ENCODE peak calls at places on chromosomes 1 and 21, in seven cellular contexts. One of them, this sample, is unnamed.
A peak's percentile ranks its signal among the peaks of the same experiment; 100 is the strongest.

GRCh38 chr1:168613689-168614655 is 37.6 kb downstream of the XCL1 start:
- DNase-seq in A549: no peak
- DNase-seq in SK-N-SH: peak; percentile 55
- DNase-seq in IMR-90: no peak
- DNase-seq in H1: no peak
- DNase-seq in GM12878: no peak
- DNase-seq in HepG2: no peak
- DNase-seq in this sample: peak; percentile 20

GRCh38 chr1:39266792-39267191 is 62.3 kb downstream of the MACF1 start:
- DNase-seq in A549: no peak
- DNase-seq in SK-N-SH: no peak
- DNase-seq in IMR-90: no peak
- DNase-seq in H1: no peak
- DNase-seq in GM12878: no peak
- DNase-seq in HepG2: no peak
- DNase-seq in this sample: no peak

GRCh38 chr1:44131411-44131810 is 10.0 kb downstream of the KLF18 start:
- DNase-seq in A549: no peak
- DNase-seq in SK-N-SH: no peak
- DNase-seq in IMR-90: no peak
- DNase-seq in H1: no peak
- DNase-seq in GM12878: no peak
- DNase-seq in HepG2: no peak
- DNase-seq in this sample: no peak

GRCh38 chr1:17790383-17791054 is 35.4 kb downstream of the ACTL8 start:
- DNase-seq in A549: no peak
- DNase-seq in SK-N-SH: no peak
- DNase-seq in IMR-90: no peak
- DNase-seq in H1: no peak
- DNase-seq in GM12878: no peak
- DNase-seq in HepG2: no peak
- DNase-seq in this sample: no peak

GRCh38 chr1:67687649-67688048 is 2.6 kb downstream of the GADD45A start:
- DNase-seq in A549: no peak
- DNase-seq in SK-N-SH: no peak
- DNase-seq in IMR-90: peak; percentile 83
- DNase-seq in H1: no peak
- DNase-seq in GM12878: no peak
- DNase-seq in HepG2: peak; percentile 37
- DNase-seq in this sample: no peak

GRCh38 chr1:164576311-164577271 is 17.6 kb downstream of the PBX1 start:
- DNase-seq in A549: no peak
- DNase-seq in SK-N-SH: no peak
- DNase-seq in IMR-90: peak; percentile 88
- DNase-seq in H1: peak; percentile 68
- DNase-seq in GM12878: no peak
- DNase-seq in HepG2: no peak
- DNase-seq in this sample: no peak

GRCh38 chr1:5009376-5010065 is 355.1 kb downstream of the AJAP1 start:
- DNase-seq in A549: no peak
- DNase-seq in SK-N-SH: no peak
- DNase-seq in IMR-90: no peak
- DNase-seq in H1: no peak
- DNase-seq in GM12878: no peak
- DNase-seq in HepG2: no peak
- DNase-seq in this sample: no peak

GRCh38 chr21:45371092-45371491 is 33.9 kb upstream of the COL18A1 start:
- DNase-seq in A549: no peak
- DNase-seq in SK-N-SH: no peak
- DNase-seq in IMR-90: no peak
- DNase-seq in H1: no peak
- DNase-seq in GM12878: no peak
- DNase-seq in HepG2: no peak
- DNase-seq in this sample: no peak

GRCh38 chr1:84689514-84690396 is 506 bp downstream of the SSX2IP start:
- DNase-seq in A549: peak; percentile 39
- DNase-seq in SK-N-SH: no peak
- DNase-seq in IMR-90: peak; percentile 36
- DNase-seq in H1: peak; percentile 65
- DNase-seq in GM12878: no peak
- DNase-seq in HepG2: peak; percentile 35
- DNase-seq in this sample: peak; percentile 79

GRCh38 chr1:108708726-108709660 is 3.7 kb upstream of the FNDC7 start:
- DNase-seq in A549: peak; percentile 44
- DNase-seq in SK-N-SH: no peak
- DNase-seq in IMR-90: no peak
- DNase-seq in H1: peak; percentile 74
- DNase-seq in GM12878: no peak
- DNase-seq in HepG2: no peak
- DNase-seq in this sample: peak; percentile 80

GRCh38 chr1:56073614-56074356 is 505.6 kb downstream of the PLPP3 start:
- DNase-seq in A549: no peak
- DNase-seq in SK-N-SH: no peak
- DNase-seq in IMR-90: peak; percentile 88
- DNase-seq in H1: no peak
- DNase-seq in GM12878: no peak
- DNase-seq in HepG2: no peak
- DNase-seq in this sample: no peak

GRCh38 chr1:40919475-40920011 is 57.4 kb upstream of the CITED4 start:
- DNase-seq in A549: no peak
- DNase-seq in SK-N-SH: no peak
- DNase-seq in IMR-90: no peak
- DNase-seq in H1: no peak
- DNase-seq in GM12878: no peak
- DNase-seq in HepG2: peak; percentile 97
- DNase-seq in this sample: no peak

GRCh38 chr1:190475394-190476250 is 2.0 kb downstream of the BRINP3 start:
- DNase-seq in A549: no peak
- DNase-seq in SK-N-SH: no peak
- DNase-seq in IMR-90: peak; percentile 11
- DNase-seq in H1: no peak
- DNase-seq in GM12878: no peak
- DNase-seq in HepG2: no peak
- DNase-seq in this sample: no peak

GRCh38 chr1:190477687-190478192 is at the start of gene BRINP3:
- DNase-seq in A549: no peak
- DNase-seq in SK-N-SH: peak; percentile 4
- DNase-seq in IMR-90: peak; percentile 21
- DNase-seq in H1: no peak
- DNase-seq in GM12878: no peak
- DNase-seq in HepG2: no peak
- DNase-seq in this sample: no peak

GRCh38 chr1:190479028-190479427 is 1.4 kb upstream of the BRINP3 start:
- DNase-seq in A549: no peak
- DNase-seq in SK-N-SH: no peak
- DNase-seq in IMR-90: peak; percentile 5
- DNase-seq in H1: no peak
- DNase-seq in GM12878: no peak
- DNase-seq in HepG2: no peak
- DNase-seq in this sample: no peak

GRCh38 chr1:190479537-190479936 is 1.9 kb upstream of the BRINP3 start:
- DNase-seq in A549: no peak
- DNase-seq in SK-N-SH: no peak
- DNase-seq in IMR-90: no peak
- DNase-seq in H1: no peak
- DNase-seq in GM12878: no peak
- DNase-seq in HepG2: no peak
- DNase-seq in this sample: no peak

DNA sequence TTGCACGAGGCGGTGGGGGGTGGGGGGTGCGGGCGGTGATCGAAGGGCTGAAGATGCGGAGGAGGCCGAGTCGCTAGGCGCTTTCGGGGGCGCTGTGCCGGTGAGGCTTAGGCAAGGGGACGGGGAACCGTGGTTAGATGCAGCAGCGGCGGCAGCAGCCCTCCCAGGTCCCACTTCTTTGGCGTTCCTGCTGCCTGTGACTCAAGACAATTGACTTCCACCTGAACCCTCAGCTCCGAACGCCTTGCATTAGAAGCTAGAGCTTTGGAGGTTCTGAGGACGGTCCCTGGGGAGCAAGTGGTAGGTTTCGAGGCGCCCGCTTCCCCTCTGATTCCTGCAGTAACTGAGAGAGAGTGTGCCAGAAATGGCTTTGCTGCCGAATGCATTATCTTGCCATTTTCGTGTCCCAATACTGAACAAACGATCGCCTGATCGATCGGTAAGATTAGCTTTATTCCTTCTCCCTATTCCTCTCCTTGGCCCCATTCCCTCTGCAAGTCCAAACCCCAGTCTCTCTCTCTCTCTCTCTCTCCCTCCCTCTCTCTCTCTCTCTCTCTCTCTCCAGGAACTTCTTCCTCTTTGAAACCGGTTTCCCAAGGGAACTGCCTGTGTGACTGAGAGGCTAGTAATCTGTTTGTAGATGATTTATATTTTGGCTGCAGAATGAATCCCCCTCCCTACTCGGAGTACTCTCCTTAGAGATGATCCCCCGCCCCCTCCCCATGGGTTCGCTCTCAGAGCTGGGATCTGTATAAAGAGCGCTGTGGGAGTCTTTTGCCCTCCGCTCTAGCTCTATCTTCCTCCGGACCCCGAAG is 736 bp upstream of the BRINP3 start:
- DNase-seq in A549: peak; percentile 24
- DNase-seq in SK-N-SH: peak; percentile 43
- DNase-seq in IMR-90: peak; percentile 37
- DNase-seq in H1: peak; percentile 65
- DNase-seq in GM12878: no peak
- DNase-seq in HepG2: no peak
- DNase-seq in this sample: no peak
- TF ChIP-seq RFX5 in A549: no peak
- TF ChIP-seq RFX5 in SK-N-SH: no peak
- TF ChIP-seq RFX5 in IMR-90: no peak
- TF ChIP-seq RFX5 in H1: no peak
- TF ChIP-seq RFX5 in GM12878: no peak
- TF ChIP-seq RFX5 in HepG2: no peak
- TF ChIP-seq RFX5 in this sample: no peak

GRCh38 chr1:224377676-224378006 is 21.0 kb downstream of the CNIH4 start:
- DNase-seq in A549: no peak
- DNase-seq in SK-N-SH: no peak
- DNase-seq in IMR-90: peak; percentile 84
- DNase-seq in H1: no peak
- DNase-seq in GM12878: peak; percentile 62
- DNase-seq in HepG2: peak; percentile 3
- DNase-seq in this sample: no peak
- TF ChIP-seq RFX5 in A549: no peak
- TF ChIP-seq RFX5 in SK-N-SH: no peak
- TF ChIP-seq RFX5 in IMR-90: no peak
- TF ChIP-seq RFX5 in H1: no peak
- TF ChIP-seq RFX5 in GM12878: no peak
- TF ChIP-seq RFX5 in HepG2: no peak
- TF ChIP-seq RFX5 in this sample: no peak

GRCh38 chr1:224852901-224853568 is 76.4 kb upstream of the DNAH14 start:
- DNase-seq in A549: peak; percentile 41
- DNase-seq in SK-N-SH: peak; percentile 46
- DNase-seq in IMR-90: peak; percentile 67
- DNase-seq in H1: no peak
- DNase-seq in GM12878: peak; percentile 34
- DNase-seq in HepG2: peak; percentile 15
- DNase-seq in this sample: peak; percentile 59

GRCh38 chr1:224850446-224850845 is 79.0 kb upstream of the DNAH14 start:
- DNase-seq in A549: no peak
- DNase-seq in SK-N-SH: no peak
- DNase-seq in IMR-90: no peak
- DNase-seq in H1: no peak
- DNase-seq in GM12878: no peak
- DNase-seq in HepG2: no peak
- DNase-seq in this sample: no peak

GRCh38 chr1:224851850-224852261 is 77.6 kb upstream of the DNAH14 start:
- DNase-seq in A549: no peak
- DNase-seq in SK-N-SH: no peak
- DNase-seq in IMR-90: no peak
- DNase-seq in H1: peak; percentile 68
- DNase-seq in GM12878: no peak
- DNase-seq in HepG2: no peak
- DNase-seq in this sample: no peak

GRCh38 chr1:224846119-224846907 is 83.2 kb upstream of the DNAH14 start:
- DNase-seq in A549: no peak
- DNase-seq in SK-N-SH: peak; percentile 11
- DNase-seq in IMR-90: no peak
- DNase-seq in H1: no peak
- DNase-seq in GM12878: no peak
- DNase-seq in HepG2: no peak
- DNase-seq in this sample: no peak

GRCh38 chr1:224851210-224851849 is 78.1 kb upstream of the DNAH14 start:
- DNase-seq in A549: peak; percentile 52
- DNase-seq in SK-N-SH: peak; percentile 45
- DNase-seq in IMR-90: peak; percentile 37
- DNase-seq in H1: peak; percentile 91
- DNase-seq in GM12878: peak; percentile 41
- DNase-seq in HepG2: peak; percentile 9
- DNase-seq in this sample: peak; percentile 56
- TF ChIP-seq RFX5 in A549: no peak
- TF ChIP-seq RFX5 in SK-N-SH: no peak
- TF ChIP-seq RFX5 in IMR-90: no peak
- TF ChIP-seq RFX5 in H1: no peak
- TF ChIP-seq RFX5 in GM12878: no peak
- TF ChIP-seq RFX5 in HepG2: no peak
- TF ChIP-seq RFX5 in this sample: no peak

DNA sequence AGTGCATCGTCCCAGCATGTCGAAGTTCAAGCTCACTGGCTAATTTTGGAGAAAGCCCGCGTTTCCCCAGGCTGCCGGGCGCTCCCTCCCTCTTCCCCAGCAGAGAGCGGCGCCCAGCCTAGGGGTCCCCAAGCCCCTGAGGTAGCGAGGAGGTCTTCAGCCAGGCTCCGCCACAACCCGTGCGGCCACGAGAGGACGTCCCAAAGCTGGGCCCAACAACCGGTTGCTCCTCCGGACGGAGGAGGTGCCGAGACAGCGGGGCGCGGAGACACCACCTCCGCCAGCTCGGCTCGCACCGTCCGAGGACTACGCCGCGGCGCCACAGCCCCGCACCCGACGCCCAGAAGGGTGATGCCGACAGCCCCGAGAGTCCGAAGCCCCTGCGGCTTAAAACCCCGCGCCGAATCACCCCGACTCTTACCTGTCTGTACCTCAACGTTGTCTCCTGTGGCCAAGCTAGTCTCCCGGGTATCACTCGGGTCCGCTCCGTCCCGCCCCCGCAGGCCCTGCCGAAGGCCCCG is at the start of gene DENND2C:
- DNase-seq in A549: no peak
- DNase-seq in SK-N-SH: no peak
- DNase-seq in IMR-90: no peak
- DNase-seq in H1: no peak
- DNase-seq in GM12878: no peak
- DNase-seq in HepG2: no peak
- DNase-seq in this sample: no peak
- TF ChIP-seq RFX5 in A549: no peak
- TF ChIP-seq RFX5 in SK-N-SH: no peak
- TF ChIP-seq RFX5 in IMR-90: no peak
- TF ChIP-seq RFX5 in H1: no peak
- TF ChIP-seq RFX5 in GM12878: no peak
- TF ChIP-seq RFX5 in HepG2: no peak
- TF ChIP-seq RFX5 in this sample: no peak

DNA sequence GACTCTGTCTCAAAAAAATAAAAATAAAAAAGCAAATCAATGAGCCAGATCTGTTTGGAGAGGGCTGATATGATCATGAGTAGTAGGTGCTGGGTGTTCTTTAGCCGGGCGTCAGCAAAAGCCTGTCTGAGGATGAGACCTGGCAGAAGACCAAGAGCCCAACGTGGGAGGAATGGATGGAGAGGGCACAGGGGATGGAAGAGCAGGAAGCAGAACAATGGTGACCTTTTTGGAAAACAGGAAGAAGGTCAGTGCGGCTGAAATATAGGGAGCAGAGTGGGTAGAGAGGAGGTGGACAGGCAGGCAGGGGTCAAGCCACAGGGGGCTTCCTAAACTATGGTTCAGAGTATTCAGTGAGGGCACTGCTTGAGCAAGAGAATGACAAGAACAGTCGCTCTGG is 30.9 kb downstream of the VWA5B1 start:
- DNase-seq in A549: no peak
- DNase-seq in SK-N-SH: no peak
- DNase-seq in IMR-90: no peak
- DNase-seq in H1: no peak
- DNase-seq in GM12878: no peak
- DNase-seq in HepG2: no peak
- DNase-seq in this sample: no peak
- TF ChIP-seq RFX5 in A549: no peak
- TF ChIP-seq RFX5 in SK-N-SH: no peak
- TF ChIP-seq RFX5 in IMR-90: no peak
- TF ChIP-seq RFX5 in H1: no peak
- TF ChIP-seq RFX5 in GM12878: no peak
- TF ChIP-seq RFX5 in HepG2: no peak
- TF ChIP-seq RFX5 in this sample: no peak